ENCODE peak calls at places on chromosomes 13 and 19, in nine cellular contexts. E is germinal center; U is thyroid gland; Y is cardiac muscle cell; G is effector CD4-positive, alpha-beta T cell; X is osteoblast; R is choroid plexus epithelial cell; A is substantia nigra; W is uterus. D is an unnamed sample.

GRCh38 chr13:105087941-105088340 is 1447.5 kb downstream of the EFNB2 start:
- DNase-seq in X (no peak), E (no peak), G (no peak), W (no peak), U (no peak), A (no peak), Y (peak), R (no peak), D (no peak)

GRCh38 chr13:73933795-73934194 is 200.4 kb downstream of the KLF12 start:
- DNase-seq in W (no peak), A (no peak), G (no peak), U (no peak), X (no peak), R (no peak), E (no peak), Y (no peak), D (no peak)

GRCh38 chr19:33293255-33294057 is 8.9 kb downstream of the CEBPA start:
- DNase-seq in Y (no peak), E (no peak), X (peak), U (peak), W (peak), R (peak), A (no peak), G (no peak), D (no peak)

GRCh38 chr13:89694471-89694870 is 1653.0 kb upstream of the MIR17HG start:
- DNase-seq in Y (no peak), E (no peak), G (no peak), A (no peak), U (no peak), R (no peak), W (no peak), X (no peak), D (no peak)

GRCh38 chr19:38713227-38713649 is 31.0 kb downstream of the CAPN12 start:
- DNase-seq in Y (no peak), E (no peak), X (peak), A (no peak), R (peak), U (no peak), W (peak), G (no peak), D (no peak)

GRCh38 chr19:3459322-3459881 is 20.9 kb downstream of the SMIM24 start:
- DNase-seq in R (peak), U (peak), E (no peak), A (peak), Y (peak), G (no peak), X (peak), W (peak), D (peak)

GRCh38 chr19:4536798-4537197 is 1.8 kb upstream of the PLIN5 start:
- DNase-seq in A (no peak), R (no peak), Y (no peak), X (no peak), U (no peak), E (no peak), G (no peak), W (no peak), D (no peak)

GRCh38 chr19:47780215-47780551 is 1.7 kb downstream of the SELENOW start:
- DNase-seq in Y (no peak), U (no peak), A (no peak), R (no peak), X (no peak), G (no peak), E (no peak), W (no peak), D (no peak)

GRCh38 chr13:30334663-30335386 is 27.5 kb upstream of the KATNAL1 start:
- DNase-seq in U (no peak), X (no peak), R (no peak), Y (peak), G (peak), E (no peak), W (no peak), A (no peak), D (peak)

GRCh38 chr13:106596287-106596937 is 28.5 kb upstream of the ARGLU1 start:
- DNase-seq in G (no peak), W (no peak), Y (no peak), A (no peak), X (no peak), U (peak), E (no peak), R (no peak), D (no peak)

GRCh38 chr19:38656171-38656981 is 8.9 kb downstream of the ACTN4 start:
- DNase-seq in Y (no peak), G (peak), R (peak), U (no peak), A (no peak), X (peak), W (no peak), E (no peak), D (no peak)

GRCh38 chr13:106156468-106156867 is 379.0 kb downstream of the EFNB2 start:
- DNase-seq in G (no peak), W (no peak), Y (no peak), E (no peak), U (no peak), A (no peak), R (peak), X (peak), D (no peak)

GRCh38 chr19:49056101-49056901 is 1.2 kb downstream of the CGB7 start:
- DNase-seq in U (peak), R (peak), Y (peak), A (no peak), G (peak), E (peak), W (peak), X (peak), D (peak)

GRCh38 chr13:36261011-36261410 is 36.6 kb downstream of the CCDC169 start:
- DNase-seq in G (no peak), X (no peak), U (no peak), W (no peak), E (no peak), Y (no peak), R (no peak), A (no peak), D (no peak)

GRCh38 chr19:6039541-6040225 is 61.7 kb upstream of the RANBP3 start:
- DNase-seq in W (peak), Y (no peak), R (no peak), E (peak), X (no peak), G (no peak), U (no peak), A (no peak), D (no peak)

GRCh38 chr13:48831248-48831647 is 144.5 kb upstream of the FNDC3A start:
- DNase-seq in G (no peak), R (peak), Y (no peak), E (no peak), A (no peak), W (no peak), U (no peak), X (no peak), D (no peak)

GRCh38 chr13:34076943-34077703 is 259.2 kb downstream of the RFC3 start:
- DNase-seq in G (no peak), U (peak), E (peak), R (peak), W (no peak), A (no peak), Y (peak), X (no peak), D (no peak)

D was measured in erythroblast.